ENCODE peak calls at places on chromosomes 6 and 20, in nine cellular contexts. One of them, this sample, is unnamed.

GRCh38 chr6:169384291-169384690 is 130.6 kb upstream of the THBS2 start:
- DNase-seq in dorsolateral prefrontal cortex: no peak
- DNase-seq in NCI-H1417: no peak
- DNase-seq in mammary epithelial cell: no peak
- DNase-seq in nucleus accumbens: no peak
- DNase-seq in HuH-7.5: no peak
- DNase-seq in endothelial cell: no peak
- DNase-seq in stimulated activated CD4-positive, alpha-beta T cell treated with anti-CD3 and anti-CD28 coated beads, Interleukin-15, amount 100 ng/mL, for 1 hour: no peak
- DNase-seq in CD4-positive, alpha-beta memory T cell: no peak
- DNase-seq in this sample: no peak

GRCh38 chr6:139711714-139712585 is 337.5 kb upstream of the CITED2 start:
- DNase-seq in nucleus accumbens: no peak
- DNase-seq in CD4-positive, alpha-beta memory T cell: no peak
- DNase-seq in NCI-H1417: no peak
- DNase-seq in HuH-7.5: no peak
- DNase-seq in stimulated activated CD4-positive, alpha-beta T cell treated with anti-CD3 and anti-CD28 coated beads, Interleukin-15, amount 100 ng/mL, for 1 hour: no peak
- DNase-seq in endothelial cell: no peak
- DNase-seq in dorsolateral prefrontal cortex: no peak
- DNase-seq in mammary epithelial cell: peak
- DNase-seq in this sample: no peak

GRCh38 chr6:5155901-5156300 is 70.8 kb downstream of the PPP1R3G start:
- DNase-seq in HuH-7.5: no peak
- DNase-seq in dorsolateral prefrontal cortex: no peak
- DNase-seq in stimulated activated CD4-positive, alpha-beta T cell treated with anti-CD3 and anti-CD28 coated beads, Interleukin-15, amount 100 ng/mL, for 1 hour: no peak
- DNase-seq in endothelial cell: no peak
- DNase-seq in nucleus accumbens: no peak
- DNase-seq in mammary epithelial cell: no peak
- DNase-seq in NCI-H1417: no peak
- DNase-seq in CD4-positive, alpha-beta memory T cell: no peak
- DNase-seq in this sample: no peak

GRCh38 chr6:48994811-48995210 is 468.2 kb downstream of the MMUT start:
- DNase-seq in CD4-positive, alpha-beta memory T cell: no peak
- DNase-seq in NCI-H1417: no peak
- DNase-seq in mammary epithelial cell: no peak
- DNase-seq in stimulated activated CD4-positive, alpha-beta T cell treated with anti-CD3 and anti-CD28 coated beads, Interleukin-15, amount 100 ng/mL, for 1 hour: no peak
- DNase-seq in nucleus accumbens: no peak
- DNase-seq in HuH-7.5: no peak
- DNase-seq in endothelial cell: no peak
- DNase-seq in dorsolateral prefrontal cortex: no peak
- DNase-seq in this sample: no peak

GRCh38 chr6:138785980-138786379 is 9.9 kb upstream of the ECT2L start:
- DNase-seq in NCI-H1417: no peak
- DNase-seq in nucleus accumbens: no peak
- DNase-seq in mammary epithelial cell: no peak
- DNase-seq in stimulated activated CD4-positive, alpha-beta T cell treated with anti-CD3 and anti-CD28 coated beads, Interleukin-15, amount 100 ng/mL, for 1 hour: no peak
- DNase-seq in endothelial cell: no peak
- DNase-seq in HuH-7.5: no peak
- DNase-seq in dorsolateral prefrontal cortex: no peak
- DNase-seq in CD4-positive, alpha-beta memory T cell: no peak
- DNase-seq in this sample: no peak

GRCh38 chr6:52574709-52575489 is 2.0 kb downstream of the TRAM2 start:
- DNase-seq in HuH-7.5: no peak
- DNase-seq in dorsolateral prefrontal cortex: no peak
- DNase-seq in mammary epithelial cell: no peak
- DNase-seq in CD4-positive, alpha-beta memory T cell: peak
- DNase-seq in NCI-H1417: peak
- DNase-seq in stimulated activated CD4-positive, alpha-beta T cell treated with anti-CD3 and anti-CD28 coated beads, Interleukin-15, amount 100 ng/mL, for 1 hour: no peak
- DNase-seq in nucleus accumbens: no peak
- DNase-seq in endothelial cell: no peak
- DNase-seq in this sample: peak

GRCh38 chr6:110728501-110728900 is 86.8 kb downstream of the CDK19 start:
- DNase-seq in CD4-positive, alpha-beta memory T cell: no peak
- DNase-seq in nucleus accumbens: no peak
- DNase-seq in HuH-7.5: no peak
- DNase-seq in NCI-H1417: no peak
- DNase-seq in stimulated activated CD4-positive, alpha-beta T cell treated with anti-CD3 and anti-CD28 coated beads, Interleukin-15, amount 100 ng/mL, for 1 hour: no peak
- DNase-seq in dorsolateral prefrontal cortex: no peak
- DNase-seq in mammary epithelial cell: no peak
- DNase-seq in endothelial cell: no peak
- DNase-seq in this sample: no peak

GRCh38 chr6:116461563-116462507 is 660 bp downstream of the CALHM6 start:
- DNase-seq in nucleus accumbens: no peak
- DNase-seq in HuH-7.5: no peak
- DNase-seq in CD4-positive, alpha-beta memory T cell: peak
- DNase-seq in NCI-H1417: no peak
- DNase-seq in dorsolateral prefrontal cortex: no peak
- DNase-seq in mammary epithelial cell: peak
- DNase-seq in endothelial cell: peak
- DNase-seq in stimulated activated CD4-positive, alpha-beta T cell treated with anti-CD3 and anti-CD28 coated beads, Interleukin-15, amount 100 ng/mL, for 1 hour: peak
- DNase-seq in this sample: peak

GRCh38 chr6:68756454-68757375 is 121.6 kb downstream of the ADGRB3 start:
- DNase-seq in mammary epithelial cell: no peak
- DNase-seq in nucleus accumbens: no peak
- DNase-seq in NCI-H1417: no peak
- DNase-seq in endothelial cell: no peak
- DNase-seq in CD4-positive, alpha-beta memory T cell: no peak
- DNase-seq in stimulated activated CD4-positive, alpha-beta T cell treated with anti-CD3 and anti-CD28 coated beads, Interleukin-15, amount 100 ng/mL, for 1 hour: no peak
- DNase-seq in dorsolateral prefrontal cortex: no peak
- DNase-seq in HuH-7.5: no peak
- DNase-seq in this sample: no peak

GRCh38 chr20:44678247-44678646 is 26.7 kb upstream of the ADA start:
- DNase-seq in nucleus accumbens: no peak
- DNase-seq in NCI-H1417: no peak
- DNase-seq in mammary epithelial cell: peak
- DNase-seq in dorsolateral prefrontal cortex: no peak
- DNase-seq in stimulated activated CD4-positive, alpha-beta T cell treated with anti-CD3 and anti-CD28 coated beads, Interleukin-15, amount 100 ng/mL, for 1 hour: no peak
- DNase-seq in HuH-7.5: no peak
- DNase-seq in CD4-positive, alpha-beta memory T cell: no peak
- DNase-seq in endothelial cell: no peak
- DNase-seq in this sample: no peak

GRCh38 chr6:28258877-28259777 is at the start of gene NKAPL:
- DNase-seq in NCI-H1417: no peak
- DNase-seq in dorsolateral prefrontal cortex: peak
- DNase-seq in endothelial cell: no peak
- DNase-seq in HuH-7.5: no peak
- DNase-seq in nucleus accumbens: no peak
- DNase-seq in stimulated activated CD4-positive, alpha-beta T cell treated with anti-CD3 and anti-CD28 coated beads, Interleukin-15, amount 100 ng/mL, for 1 hour: peak
- DNase-seq in mammary epithelial cell: peak
- DNase-seq in CD4-positive, alpha-beta memory T cell: peak
- DNase-seq in this sample: peak

GRCh38 chr6:138570716-138571020 is 71.4 kb upstream of the NHSL1 start:
- DNase-seq in mammary epithelial cell: no peak
- DNase-seq in CD4-positive, alpha-beta memory T cell: no peak
- DNase-seq in stimulated activated CD4-positive, alpha-beta T cell treated with anti-CD3 and anti-CD28 coated beads, Interleukin-15, amount 100 ng/mL, for 1 hour: no peak
- DNase-seq in dorsolateral prefrontal cortex: no peak
- DNase-seq in NCI-H1417: no peak
- DNase-seq in endothelial cell: no peak
- DNase-seq in HuH-7.5: no peak
- DNase-seq in nucleus accumbens: no peak
- DNase-seq in this sample: no peak

GRCh38 chr20:57389695-57390603 is 1.2 kb upstream of the RBM38 start:
- DNase-seq in dorsolateral prefrontal cortex: no peak
- DNase-seq in HuH-7.5: peak
- DNase-seq in NCI-H1417: no peak
- DNase-seq in endothelial cell: no peak
- DNase-seq in nucleus accumbens: no peak
- DNase-seq in stimulated activated CD4-positive, alpha-beta T cell treated with anti-CD3 and anti-CD28 coated beads, Interleukin-15, amount 100 ng/mL, for 1 hour: peak
- DNase-seq in mammary epithelial cell: no peak
- DNase-seq in CD4-positive, alpha-beta memory T cell: peak
- DNase-seq in this sample: peak